ENCODE peak calls at places on chromosomes 6 and 20, in four cellular contexts. One of them, this sample, is unnamed.

GRCh38 chr20:19917110-19917509 is 100.1 kb upstream of the NAA20 start:
- DNase-seq in HepG2: no peak
- DNase-seq in K562: no peak
- DNase-seq in H1: no peak
- DNase-seq in this sample: no peak

GRCh38 chr6:163252132-163252729 is 162.3 kb upstream of the QKI start:
- DNase-seq in HepG2: no peak
- DNase-seq in K562: no peak
- DNase-seq in H1: no peak
- DNase-seq in this sample: no peak

GRCh38 chr6:36118550-36119107 is 11.7 kb upstream of the MAPK13 start:
- DNase-seq in HepG2: peak; percentile 31
- DNase-seq in K562: peak; percentile 91
- DNase-seq in H1: no peak
- DNase-seq in this sample: no peak

GRCh38 chr20:37757550-37757949 is 63.7 kb downstream of the CTNNBL1 start:
- DNase-seq in HepG2: no peak
- DNase-seq in K562: no peak
- DNase-seq in H1: no peak
- DNase-seq in this sample: no peak

GRCh38 chr6:87115402-87116135 is 20.7 kb upstream of the CGA start:
- DNase-seq in HepG2: no peak
- DNase-seq in K562: no peak
- DNase-seq in H1: no peak
- DNase-seq in this sample: no peak

GRCh38 chr6:35048631-35049083 is 92.5 kb downstream of the TCP11 start:
- DNase-seq in HepG2: no peak
- DNase-seq in K562: no peak
- DNase-seq in H1: no peak
- DNase-seq in this sample: no peak

GRCh38 chr6:30730611-30731435 is 10.7 kb downstream of the TUBB start:
- DNase-seq in HepG2: peak; percentile 67
- DNase-seq in K562: peak; percentile 85
- DNase-seq in H1: no peak
- DNase-seq in this sample: peak; percentile 77

GRCh38 chr20:49419785-49420184 is 62.7 kb downstream of the KCNB1 start:
- DNase-seq in HepG2: no peak
- DNase-seq in K562: no peak
- DNase-seq in H1: no peak
- DNase-seq in this sample: no peak

GRCh38 chr20:1247689-1248088 is 18.4 kb upstream of the SNPH start:
- DNase-seq in HepG2: no peak
- DNase-seq in K562: no peak
- DNase-seq in H1: no peak
- DNase-seq in this sample: no peak

GRCh38 chr6:147283460-147283859 is 79.2 kb downstream of the STXBP5 start:
- DNase-seq in HepG2: no peak
- DNase-seq in K562: no peak
- DNase-seq in H1: no peak
- DNase-seq in this sample: no peak

GRCh38 chr20:57329608-57330221 is at the start of gene SPO11:
- DNase-seq in HepG2: no peak
- DNase-seq in K562: peak; percentile 78
- DNase-seq in H1: peak; percentile 38
- DNase-seq in this sample: no peak

GRCh38 chr6:1310628-1311399 is 1.1 kb upstream of the FOXQ1 start:
- DNase-seq in HepG2: peak; percentile 89
- DNase-seq in K562: no peak
- DNase-seq in H1: no peak
- DNase-seq in this sample: peak; percentile 16

GRCh38 chr6:4853782-4854511 is 77.7 kb downstream of the CDYL start:
- DNase-seq in HepG2: peak; percentile 73
- DNase-seq in K562: peak; percentile 71
- DNase-seq in H1: no peak
- DNase-seq in this sample: no peak

GRCh38 chr20:32165836-32166545 is 41.6 kb downstream of the PLAGL2 start:
- DNase-seq in HepG2: no peak
- DNase-seq in K562: no peak
- DNase-seq in H1: no peak
- DNase-seq in this sample: no peak

GRCh38 chr20:8309638-8310037 is 177.6 kb downstream of the PLCB1 start:
- DNase-seq in HepG2: no peak
- DNase-seq in K562: no peak
- DNase-seq in H1: no peak
- DNase-seq in this sample: no peak

GRCh38 chr6:31246051-31246495 is 25.8 kb downstream of the HLA-C start:
- DNase-seq in HepG2: peak; percentile 68
- DNase-seq in K562: no peak
- DNase-seq in H1: no peak
- DNase-seq in this sample: peak; percentile 59

GRCh38 chr20:49534314-49534713 is 33.6 kb downstream of the PTGIS start:
- DNase-seq in HepG2: peak; percentile 63
- DNase-seq in K562: peak; percentile 68
- DNase-seq in H1: no peak
- DNase-seq in this sample: peak; percentile 48

GRCh38 chr20:49320460-49320859 is 42.6 kb upstream of the ZNFX1 start:
- DNase-seq in HepG2: peak; percentile 47
- DNase-seq in K562: no peak
- DNase-seq in H1: no peak
- DNase-seq in this sample: peak; percentile 50

GRCh38 chr6:161418458-161418945 is 144.6 kb upstream of the AGPAT4 start:
- DNase-seq in HepG2: peak; percentile 56
- DNase-seq in K562: peak; percentile 57
- DNase-seq in H1: no peak
- DNase-seq in this sample: peak; percentile 68
- TF ChIP-seq FOSL1 in HepG2: no peak
- TF ChIP-seq FOSL1 in K562: no peak
- TF ChIP-seq FOSL1 in H1: no peak
- TF ChIP-seq FOSL1 in this sample: no peak

DNA sequence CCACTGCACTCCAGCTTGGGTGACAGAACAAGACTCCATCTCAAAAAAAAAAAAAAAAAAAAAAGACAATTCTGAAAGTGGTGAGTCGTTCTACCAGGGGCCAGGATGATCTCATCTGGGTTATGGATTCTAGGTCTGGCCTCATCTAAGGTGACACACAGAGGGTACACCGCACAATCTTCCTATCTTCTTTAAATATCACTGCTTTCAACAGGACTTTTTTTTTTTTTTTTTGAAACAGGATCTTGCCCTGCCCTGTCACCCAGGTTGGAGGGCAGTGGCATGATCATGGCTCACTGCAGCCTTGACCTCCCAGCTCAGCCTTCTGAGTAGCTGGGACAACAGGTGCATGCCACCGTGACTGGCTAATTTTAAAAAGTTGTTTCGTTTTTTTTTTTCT is 67.7 kb downstream of the SLC16A10 start:
- DNase-seq in HepG2: no peak
- DNase-seq in K562: no peak
- DNase-seq in H1: no peak
- DNase-seq in this sample: no peak
- H3K9ac ChIP-seq in HepG2: no peak overlapping the region
- H3K9ac ChIP-seq in K562: no peak overlapping the region
- H3K9ac ChIP-seq in H1: no peak overlapping the region
- H3K9ac ChIP-seq in this sample: no peak overlapping the region

GRCh38 chr6:112153926-112154621 is 66.7 kb downstream of the FAM229B start:
- DNase-seq in HepG2: no peak
- DNase-seq in K562: no peak
- DNase-seq in H1: no peak
- DNase-seq in this sample: no peak
- TF ChIP-seq FOSL1 in HepG2: no peak
- TF ChIP-seq FOSL1 in K562: peak; percentile 88
- TF ChIP-seq FOSL1 in H1: no peak
- TF ChIP-seq FOSL1 in this sample: peak; percentile 38

DNA sequence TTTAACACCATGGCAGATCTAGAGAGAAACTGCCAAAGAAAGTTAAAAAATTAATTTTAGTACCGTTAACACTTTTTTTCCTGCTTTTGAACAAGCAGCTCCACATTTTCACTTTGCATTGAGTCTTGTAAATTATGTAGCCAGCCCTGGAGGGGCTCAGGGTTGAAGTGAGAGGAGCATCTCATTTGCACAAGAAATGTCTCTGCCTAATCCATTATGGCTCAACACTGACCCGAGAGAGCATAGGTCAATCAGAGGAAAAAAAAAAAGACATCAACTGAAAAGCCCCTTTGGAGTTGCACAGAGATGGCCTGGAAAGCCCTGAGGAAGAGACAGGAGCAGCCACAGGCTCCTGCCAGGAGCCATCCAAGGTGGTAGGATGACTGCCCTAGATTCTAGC is 4.3 kb upstream of the SLPI start:
- DNase-seq in HepG2: no peak
- DNase-seq in K562: no peak
- DNase-seq in H1: no peak
- DNase-seq in this sample: no peak
- H3K9ac ChIP-seq in HepG2: no peak overlapping the region
- H3K9ac ChIP-seq in K562: no peak overlapping the region
- H3K9ac ChIP-seq in H1: no peak overlapping the region
- H3K9ac ChIP-seq in this sample: no peak overlapping the region

DNA sequence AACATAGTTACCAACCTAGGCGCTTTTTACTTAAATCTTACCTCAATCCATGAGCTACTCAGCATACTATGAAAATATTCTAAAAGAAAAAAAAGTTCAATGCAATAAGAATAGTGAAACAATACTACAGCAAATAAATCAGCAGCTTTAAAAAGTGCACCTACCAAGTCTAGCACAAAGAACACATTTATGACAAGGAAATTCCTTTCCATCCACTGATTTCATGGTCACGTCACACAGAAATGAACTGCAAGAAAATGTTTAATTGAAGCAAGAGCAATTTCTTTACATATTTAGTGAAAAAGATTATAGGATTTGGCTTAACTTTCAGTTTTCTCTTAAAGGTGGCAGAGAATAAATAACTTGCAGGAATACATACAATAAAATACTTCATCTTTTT is 36.2 kb downstream of the IBTK start:
- DNase-seq in HepG2: no peak
- DNase-seq in K562: no peak
- DNase-seq in H1: no peak
- DNase-seq in this sample: no peak
- TF ChIP-seq FOSL1 in HepG2: no peak
- TF ChIP-seq FOSL1 in K562: no peak
- TF ChIP-seq FOSL1 in H1: no peak
- TF ChIP-seq FOSL1 in this sample: no peak

DNA sequence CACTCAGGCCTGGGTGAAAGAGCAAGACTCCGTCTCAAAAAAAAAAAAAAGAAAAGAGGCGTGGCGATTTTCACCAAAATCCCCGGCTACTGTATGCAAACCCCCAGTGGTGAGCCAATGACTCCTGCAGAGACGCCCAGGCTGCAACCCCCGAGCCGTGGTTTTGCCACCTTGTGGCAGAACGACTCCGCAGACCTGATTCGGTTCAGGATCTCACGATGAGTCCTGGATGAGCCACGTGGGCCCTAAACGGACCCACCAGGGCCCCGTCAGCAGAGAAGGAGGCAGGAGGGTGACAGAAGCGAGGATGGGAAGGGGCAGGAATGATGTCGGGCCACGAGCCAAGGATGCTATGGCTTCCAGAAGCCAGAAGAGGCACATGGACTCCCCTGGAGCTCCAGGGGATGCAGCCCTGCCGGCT is 42.5 kb downstream of the SLC2A4RG start:
- DNase-seq in HepG2: peak; percentile 60
- DNase-seq in K562: no peak
- DNase-seq in H1: no peak
- DNase-seq in this sample: peak; percentile 63
- H3K9ac ChIP-seq in HepG2: no peak overlapping the region
- H3K9ac ChIP-seq in K562: no peak overlapping the region
- H3K9ac ChIP-seq in H1: no peak overlapping the region
- H3K9ac ChIP-seq in this sample: peak overlapping the region; percentile 35

GRCh38 chr20:51712501-51713212 is 55.5 kb downstream of the ATP9A start:
- DNase-seq in HepG2: peak; percentile 55
- DNase-seq in K562: no peak
- DNase-seq in H1: no peak
- DNase-seq in this sample: peak; percentile 15
- TF ChIP-seq FOSL1 in HepG2: no peak
- TF ChIP-seq FOSL1 in K562: no peak
- TF ChIP-seq FOSL1 in H1: no peak
- TF ChIP-seq FOSL1 in this sample: no peak

This sample was measured in HCT116.